ENCODE peak calls at places on chromosomes 11 and 22, in ten cellular contexts. One of them, this sample, is unnamed.

GRCh38 chr11:87879118-87879517 is 296.1 kb downstream of the RAB38 start:
- DNase-seq in brain microvascular endothelial cell: peak
- DNase-seq in HCT116: no peak
- DNase-seq in psoas muscle: no peak
- DNase-seq in HFF-Myc: peak
- DNase-seq in foreskin fibroblast: peak
- DNase-seq in gastrocnemius medialis: no peak
- DNase-seq in cardiac muscle cell: no peak
- DNase-seq in lower lobe of right lung: no peak
- DNase-seq in Peyer's patch: no peak
- DNase-seq in this sample: no peak

GRCh38 chr22:48004038-48004437 is 1241.6 kb downstream of the TBC1D22A start:
- DNase-seq in brain microvascular endothelial cell: no peak
- DNase-seq in HCT116: no peak
- DNase-seq in psoas muscle: no peak
- DNase-seq in HFF-Myc: no peak
- DNase-seq in foreskin fibroblast: no peak
- DNase-seq in gastrocnemius medialis: no peak
- DNase-seq in cardiac muscle cell: no peak
- DNase-seq in lower lobe of right lung: no peak
- DNase-seq in Peyer's patch: no peak
- DNase-seq in this sample: no peak

GRCh38 chr11:123856444-123856843 is 29.0 kb downstream of the TMEM225 start:
- DNase-seq in brain microvascular endothelial cell: no peak
- DNase-seq in HCT116: no peak
- DNase-seq in psoas muscle: no peak
- DNase-seq in HFF-Myc: no peak
- DNase-seq in foreskin fibroblast: no peak
- DNase-seq in gastrocnemius medialis: no peak
- DNase-seq in cardiac muscle cell: no peak
- DNase-seq in lower lobe of right lung: no peak
- DNase-seq in Peyer's patch: no peak
- DNase-seq in this sample: no peak

GRCh38 chr11:45337583-45338360 is 51.6 kb upstream of the SYT13 start:
- DNase-seq in brain microvascular endothelial cell: no peak
- DNase-seq in HCT116: no peak
- DNase-seq in psoas muscle: no peak
- DNase-seq in HFF-Myc: no peak
- DNase-seq in foreskin fibroblast: no peak
- DNase-seq in gastrocnemius medialis: no peak
- DNase-seq in cardiac muscle cell: no peak
- DNase-seq in lower lobe of right lung: no peak
- DNase-seq in Peyer's patch: no peak
- DNase-seq in this sample: no peak

GRCh38 chr22:18101536-18101935 is 9.1 kb upstream of the TUBA8 start:
- DNase-seq in brain microvascular endothelial cell: no peak
- DNase-seq in HCT116: no peak
- DNase-seq in psoas muscle: no peak
- DNase-seq in HFF-Myc: no peak
- DNase-seq in foreskin fibroblast: no peak
- DNase-seq in gastrocnemius medialis: peak
- DNase-seq in cardiac muscle cell: no peak
- DNase-seq in lower lobe of right lung: no peak
- DNase-seq in Peyer's patch: no peak
- DNase-seq in this sample: no peak

GRCh38 chr11:61888043-61888442 is 3.3 kb downstream of the FADS3 start:
- DNase-seq in brain microvascular endothelial cell: peak
- DNase-seq in HCT116: no peak
- DNase-seq in psoas muscle: peak
- DNase-seq in HFF-Myc: no peak
- DNase-seq in foreskin fibroblast: peak
- DNase-seq in gastrocnemius medialis: peak
- DNase-seq in cardiac muscle cell: no peak
- DNase-seq in lower lobe of right lung: peak
- DNase-seq in Peyer's patch: no peak
- DNase-seq in this sample: peak

GRCh38 chr11:16312242-16312641 is 44.1 kb downstream of the SOX6 start:
- DNase-seq in brain microvascular endothelial cell: no peak
- DNase-seq in HCT116: no peak
- DNase-seq in psoas muscle: no peak
- DNase-seq in HFF-Myc: no peak
- DNase-seq in foreskin fibroblast: no peak
- DNase-seq in gastrocnemius medialis: no peak
- DNase-seq in cardiac muscle cell: no peak
- DNase-seq in lower lobe of right lung: no peak
- DNase-seq in Peyer's patch: no peak
- DNase-seq in this sample: no peak

GRCh38 chr11:79167510-79168188 is 273.2 kb downstream of the TENM4 start:
- DNase-seq in brain microvascular endothelial cell: no peak
- DNase-seq in HCT116: no peak
- DNase-seq in psoas muscle: no peak
- DNase-seq in HFF-Myc: no peak
- DNase-seq in foreskin fibroblast: peak
- DNase-seq in gastrocnemius medialis: no peak
- DNase-seq in cardiac muscle cell: no peak
- DNase-seq in lower lobe of right lung: no peak
- DNase-seq in Peyer's patch: no peak
- DNase-seq in this sample: no peak

GRCh38 chr11:92886243-92886905 is 83.1 kb upstream of the MTNR1B start:
- DNase-seq in brain microvascular endothelial cell: peak
- DNase-seq in HCT116: peak
- DNase-seq in psoas muscle: no peak
- DNase-seq in HFF-Myc: peak
- DNase-seq in foreskin fibroblast: peak
- DNase-seq in gastrocnemius medialis: no peak
- DNase-seq in cardiac muscle cell: peak
- DNase-seq in lower lobe of right lung: no peak
- DNase-seq in Peyer's patch: no peak
- DNase-seq in this sample: peak

GRCh38 chr22:38943181-38943580 is 14.2 kb upstream of the APOBEC3A start:
- DNase-seq in brain microvascular endothelial cell: no peak
- DNase-seq in HCT116: no peak
- DNase-seq in psoas muscle: no peak
- DNase-seq in HFF-Myc: no peak
- DNase-seq in foreskin fibroblast: no peak
- DNase-seq in gastrocnemius medialis: no peak
- DNase-seq in cardiac muscle cell: no peak
- DNase-seq in lower lobe of right lung: no peak
- DNase-seq in Peyer's patch: no peak
- DNase-seq in this sample: no peak

GRCh38 chr11:2590951-2591754 is 108.6 kb downstream of the KCNQ1OT1 start:
- DNase-seq in brain microvascular endothelial cell: no peak
- DNase-seq in HCT116: no peak
- DNase-seq in psoas muscle: peak
- DNase-seq in HFF-Myc: no peak
- DNase-seq in foreskin fibroblast: no peak
- DNase-seq in gastrocnemius medialis: no peak
- DNase-seq in cardiac muscle cell: no peak
- DNase-seq in lower lobe of right lung: peak
- DNase-seq in Peyer's patch: no peak
- DNase-seq in this sample: no peak

GRCh38 chr11:100805509-100806199 is 118.6 kb downstream of the ARHGAP42 start:
- DNase-seq in brain microvascular endothelial cell: no peak
- DNase-seq in HCT116: no peak
- DNase-seq in psoas muscle: no peak
- DNase-seq in HFF-Myc: no peak
- DNase-seq in foreskin fibroblast: peak
- DNase-seq in gastrocnemius medialis: no peak
- DNase-seq in cardiac muscle cell: no peak
- DNase-seq in lower lobe of right lung: no peak
- DNase-seq in Peyer's patch: no peak
- DNase-seq in this sample: no peak

GRCh38 chr11:2580444-2581050 is 119.2 kb downstream of the KCNQ1OT1 start:
- DNase-seq in brain microvascular endothelial cell: no peak
- DNase-seq in HCT116: no peak
- DNase-seq in psoas muscle: peak
- DNase-seq in HFF-Myc: no peak
- DNase-seq in foreskin fibroblast: no peak
- DNase-seq in gastrocnemius medialis: no peak
- DNase-seq in cardiac muscle cell: no peak
- DNase-seq in lower lobe of right lung: peak
- DNase-seq in Peyer's patch: peak
- DNase-seq in this sample: no peak

GRCh38 chr11:65867284-65868071 is 5.1 kb downstream of the EFEMP2 start:
- DNase-seq in brain microvascular endothelial cell: no peak
- DNase-seq in HCT116: no peak
- DNase-seq in psoas muscle: peak
- DNase-seq in HFF-Myc: no peak
- DNase-seq in foreskin fibroblast: peak
- DNase-seq in gastrocnemius medialis: no peak
- DNase-seq in cardiac muscle cell: no peak
- DNase-seq in lower lobe of right lung: peak
- DNase-seq in Peyer's patch: no peak
- DNase-seq in this sample: no peak

GRCh38 chr11:44617671-44618461 is 52.4 kb downstream of the CD82 start:
- DNase-seq in brain microvascular endothelial cell: no peak
- DNase-seq in HCT116: no peak
- DNase-seq in psoas muscle: no peak
- DNase-seq in HFF-Myc: no peak
- DNase-seq in foreskin fibroblast: no peak
- DNase-seq in gastrocnemius medialis: peak
- DNase-seq in cardiac muscle cell: no peak
- DNase-seq in lower lobe of right lung: no peak
- DNase-seq in Peyer's patch: peak
- DNase-seq in this sample: no peak

GRCh38 chr11:75498556-75499255 is 27.0 kb downstream of the GDPD5 start:
- DNase-seq in brain microvascular endothelial cell: no peak
- DNase-seq in HCT116: no peak
- DNase-seq in psoas muscle: peak
- DNase-seq in HFF-Myc: no peak
- DNase-seq in foreskin fibroblast: peak
- DNase-seq in gastrocnemius medialis: no peak
- DNase-seq in cardiac muscle cell: no peak
- DNase-seq in lower lobe of right lung: no peak
- DNase-seq in Peyer's patch: no peak
- DNase-seq in this sample: no peak

GRCh38 chr11:19116315-19116970 is 525 bp upstream of the ZDHHC13 start:
- DNase-seq in brain microvascular endothelial cell: no peak
- DNase-seq in HCT116: no peak
- DNase-seq in psoas muscle: no peak
- DNase-seq in HFF-Myc: no peak
- DNase-seq in foreskin fibroblast: no peak
- DNase-seq in gastrocnemius medialis: no peak
- DNase-seq in cardiac muscle cell: no peak
- DNase-seq in lower lobe of right lung: no peak
- DNase-seq in Peyer's patch: no peak
- DNase-seq in this sample: no peak

GRCh38 chr11:37230865-37231264 is 632.8 kb upstream of the RAG2 start:
- DNase-seq in brain microvascular endothelial cell: no peak
- DNase-seq in HCT116: no peak
- DNase-seq in psoas muscle: no peak
- DNase-seq in HFF-Myc: no peak
- DNase-seq in foreskin fibroblast: no peak
- DNase-seq in gastrocnemius medialis: no peak
- DNase-seq in cardiac muscle cell: no peak
- DNase-seq in lower lobe of right lung: no peak
- DNase-seq in Peyer's patch: no peak
- DNase-seq in this sample: no peak
- TF ChIP-seq CTCF in brain microvascular endothelial cell: no peak
- TF ChIP-seq CTCF in HCT116: no peak
- TF ChIP-seq CTCF in psoas muscle: no peak
- TF ChIP-seq CTCF in HFF-Myc: no peak
- TF ChIP-seq CTCF in foreskin fibroblast: no peak
- TF ChIP-seq CTCF in gastrocnemius medialis: no peak
- TF ChIP-seq CTCF in cardiac muscle cell: no peak
- TF ChIP-seq CTCF in lower lobe of right lung: no peak
- TF ChIP-seq CTCF in Peyer's patch: no peak
- TF ChIP-seq CTCF in this sample: no peak

DNA sequence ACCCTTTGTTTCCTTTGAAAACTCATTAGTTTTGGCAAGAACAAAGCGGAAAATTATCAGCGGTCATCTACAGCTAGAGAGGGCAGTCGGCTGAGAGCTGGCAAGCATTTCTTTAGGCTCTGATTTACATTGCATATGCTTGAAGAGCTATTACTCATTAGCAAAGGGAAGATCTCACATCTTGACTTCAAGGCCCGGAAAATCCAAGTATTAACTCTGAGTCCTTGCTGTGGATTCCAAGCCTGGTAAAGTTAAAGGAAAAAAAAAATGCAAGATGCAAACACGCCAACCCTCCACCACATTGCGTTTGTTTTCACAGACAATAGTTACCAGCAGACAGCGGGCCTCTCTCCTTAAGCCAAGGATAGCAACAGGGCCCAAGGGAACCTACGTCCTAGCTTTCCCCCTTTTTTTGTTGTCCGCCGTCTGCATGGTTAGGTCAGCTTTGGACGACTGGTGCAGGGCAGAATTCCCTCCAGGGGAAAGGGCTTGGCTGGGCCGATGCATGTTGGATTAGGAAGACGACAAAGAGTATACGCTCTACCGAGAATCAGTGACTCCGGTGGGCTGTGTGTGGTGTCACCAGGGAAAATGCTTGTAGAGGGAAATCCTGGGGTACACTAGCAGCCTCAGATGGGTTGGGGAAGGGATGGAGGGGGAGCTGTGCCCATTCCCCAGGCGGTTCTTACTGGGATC is 1.7 kb downstream of the TESMIN start:
- DNase-seq in brain microvascular endothelial cell: no peak
- DNase-seq in HCT116: no peak
- DNase-seq in psoas muscle: no peak
- DNase-seq in HFF-Myc: no peak
- DNase-seq in foreskin fibroblast: peak
- DNase-seq in gastrocnemius medialis: no peak
- DNase-seq in cardiac muscle cell: no peak
- DNase-seq in lower lobe of right lung: no peak
- DNase-seq in Peyer's patch: no peak
- DNase-seq in this sample: no peak
- H3K4me3 ChIP-seq in brain microvascular endothelial cell: no peak
- H3K4me3 ChIP-seq in HCT116: no peak
- H3K4me3 ChIP-seq in psoas muscle: peak
- H3K4me3 ChIP-seq in HFF-Myc: no peak
- H3K4me3 ChIP-seq in foreskin fibroblast: no peak
- H3K4me3 ChIP-seq in gastrocnemius medialis: peak
- H3K4me3 ChIP-seq in cardiac muscle cell: no peak
- H3K4me3 ChIP-seq in lower lobe of right lung: no peak
- H3K4me3 ChIP-seq in Peyer's patch: no peak
- H3K4me3 ChIP-seq in this sample: no peak

DNA sequence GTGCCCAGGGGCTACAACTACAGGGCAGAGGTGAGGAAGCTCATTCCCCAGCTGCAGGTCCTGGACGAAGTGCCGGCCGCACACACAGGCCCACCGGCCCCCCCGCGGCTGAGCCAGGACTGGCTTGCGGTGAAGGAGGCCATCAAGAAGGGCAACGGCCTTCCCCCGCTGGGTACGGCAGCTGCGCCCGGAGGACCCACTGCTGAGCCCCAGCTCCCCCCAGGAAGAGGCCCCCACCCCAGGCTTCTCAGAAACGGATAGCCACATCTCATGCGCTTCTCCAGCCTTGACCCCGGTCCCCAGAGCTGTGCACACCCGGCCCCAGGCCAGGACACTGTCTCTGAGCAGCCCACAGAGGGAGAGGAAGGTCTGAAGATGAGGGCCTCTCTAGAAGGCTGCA is 9.4 kb downstream of the LMNTD2 start:
- DNase-seq in brain microvascular endothelial cell: no peak
- DNase-seq in HCT116: no peak
- DNase-seq in psoas muscle: no peak
- DNase-seq in HFF-Myc: no peak
- DNase-seq in foreskin fibroblast: no peak
- DNase-seq in gastrocnemius medialis: no peak
- DNase-seq in cardiac muscle cell: no peak
- DNase-seq in lower lobe of right lung: no peak
- DNase-seq in Peyer's patch: no peak
- DNase-seq in this sample: no peak
- TF ChIP-seq CTCF in brain microvascular endothelial cell: no peak
- TF ChIP-seq CTCF in HCT116: no peak
- TF ChIP-seq CTCF in psoas muscle: no peak
- TF ChIP-seq CTCF in HFF-Myc: no peak
- TF ChIP-seq CTCF in foreskin fibroblast: no peak
- TF ChIP-seq CTCF in gastrocnemius medialis: no peak
- TF ChIP-seq CTCF in cardiac muscle cell: no peak
- TF ChIP-seq CTCF in lower lobe of right lung: no peak
- TF ChIP-seq CTCF in Peyer's patch: no peak
- TF ChIP-seq CTCF in this sample: no peak

GRCh38 chr22:30305519-30305905 is 16.2 kb upstream of the CASTOR1 start:
- DNase-seq in brain microvascular endothelial cell: no peak
- DNase-seq in HCT116: no peak
- DNase-seq in psoas muscle: peak
- DNase-seq in HFF-Myc: no peak
- DNase-seq in foreskin fibroblast: no peak
- DNase-seq in gastrocnemius medialis: peak
- DNase-seq in cardiac muscle cell: no peak
- DNase-seq in lower lobe of right lung: no peak
- DNase-seq in Peyer's patch: peak
- DNase-seq in this sample: no peak
- H3K4me3 ChIP-seq in brain microvascular endothelial cell: no peak
- H3K4me3 ChIP-seq in HCT116: no peak
- H3K4me3 ChIP-seq in psoas muscle: no peak
- H3K4me3 ChIP-seq in HFF-Myc: no peak
- H3K4me3 ChIP-seq in foreskin fibroblast: no peak
- H3K4me3 ChIP-seq in gastrocnemius medialis: no peak
- H3K4me3 ChIP-seq in cardiac muscle cell: no peak
- H3K4me3 ChIP-seq in lower lobe of right lung: peak
- H3K4me3 ChIP-seq in Peyer's patch: peak
- H3K4me3 ChIP-seq in this sample: no peak